ENCODE peak calls at places on chromosome 1, in nine cellular contexts. D, C, J, O, P, X, G, Q and A are unnamed samples. For H3K9me3, the result is how much of the 10 kb centered on the place peaks cover.

GRCh38 chr1:155272466-155273133 is 704 bp downstream of the CLK2 start:
- DNase-seq in P (no peak), D (peak), O (no peak), J (no peak), X (no peak), C (no peak), Q (no peak), G (no peak), A (no peak)

GRCh38 chr1:46341222-46342083 is 846 bp downstream of the NSUN4 start:
- DNase-seq in G (no peak), D (peak), P (no peak), C (no peak), J (no peak), Q (no peak), X (no peak), O (no peak), A (no peak)

GRCh38 chr1:201732351-201732750 is 96.6 kb upstream of the IPO9 start:
- DNase-seq in D (no peak), X (no peak), J (no peak), Q (no peak), O (no peak), P (no peak), G (no peak), C (no peak), A (no peak)

GRCh38 chr1:48978413-48978812 is 201.7 kb upstream of the BEND5 start:
- DNase-seq in Q (no peak), P (no peak), G (no peak), X (no peak), O (no peak), J (no peak), D (no peak), C (no peak), A (no peak)

GRCh38 chr1:57115030-57115614 is 149.3 kb upstream of the C8B start:
- DNase-seq in X (no peak), P (no peak), J (no peak), O (no peak), D (no peak), G (no peak), C (no peak), Q (no peak), A (no peak)

GRCh38 chr1:204591473-204592090 is 75.4 kb downstream of the MDM4 start:
- DNase-seq in O (no peak), J (no peak), C (no peak), G (no peak), Q (no peak), P (no peak), D (no peak), X (no peak), A (no peak)

GRCh38 chr1:245869847-245870246 is 637.2 kb downstream of the SMYD3 start:
- DNase-seq in D (no peak), O (no peak), G (no peak), C (no peak), Q (no peak), X (no peak), J (no peak), P (no peak), A (no peak)

GRCh38 chr1:22572778-22573177 is 9.5 kb downstream of the EPHA8 start:
- DNase-seq in O (no peak), J (no peak), G (no peak), D (no peak), P (no peak), X (no peak), C (no peak), Q (no peak), A (no peak)

GRCh38 chr1:204391629-204392028 is 20.0 kb downstream of the PPP1R15B start:
- DNase-seq in P (no peak), C (no peak), G (no peak), J (no peak), Q (no peak), D (no peak), X (no peak), O (no peak), A (no peak)

GRCh38 chr1:28982198-28982597 is 67.8 kb downstream of the EPB41 start:
- DNase-seq in Q (no peak), P (no peak), O (no peak), X (no peak), C (no peak), G (no peak), J (no peak), D (no peak), A (no peak)

GRCh38 chr1:33060579-33061083 is 20.3 kb upstream of the AZIN2 start:
- DNase-seq in C (no peak), D (no peak), X (peak), Q (no peak), O (no peak), G (no peak), J (peak), P (no peak), A (peak)

GRCh38 chr1:33057095-33057494 is 20.4 kb upstream of the AK2 start:
- DNase-seq in Q (no peak), J (no peak), D (no peak), P (no peak), O (no peak), C (no peak), X (no peak), G (no peak), A (no peak)

GRCh38 chr1:33065301-33065700 is 15.7 kb upstream of the AZIN2 start:
- DNase-seq in O (no peak), D (no peak), J (no peak), P (no peak), X (no peak), C (no peak), G (no peak), Q (no peak), A (no peak)

GRCh38 chr1:33056426-33056825 is 19.7 kb upstream of the AK2 start:
- DNase-seq in C (no peak), P (no peak), X (no peak), D (no peak), J (no peak), Q (no peak), G (no peak), O (no peak), A (no peak)

GRCh38 chr1:33061827-33062226 is 19.1 kb upstream of the AZIN2 start:
- DNase-seq in X (no peak), P (no peak), J (no peak), D (no peak), Q (no peak), C (no peak), G (no peak), O (no peak), A (no peak)
- H3K9me3 ChIP-seq in X (under half), P (under half), J (under half), D (under half), Q (under half), C (under half), G (under half), O (under half), A (under half)

GRCh38 chr1:3184666-3185065 is 115.7 kb downstream of the PRDM16 start:
- DNase-seq in C (no peak), D (no peak), X (no peak), G (no peak), Q (no peak), J (no peak), O (no peak), P (no peak), A (no peak)

GRCh38 chr1:3186526-3186921 is 117.5 kb downstream of the PRDM16 start:
- DNase-seq in C (no peak), O (peak), G (peak), X (peak), P (no peak), D (peak), Q (no peak), J (peak), A (peak)

GRCh38 chr1:3188150-3188971 is 119.4 kb downstream of the PRDM16 start:
- DNase-seq in P (no peak), D (no peak), J (no peak), X (no peak), C (no peak), Q (no peak), O (no peak), G (peak), A (peak)

GRCh38 chr1:3187415-3188149 is 118.6 kb downstream of the PRDM16 start:
- DNase-seq in G (no peak), P (no peak), C (no peak), J (no peak), O (no peak), D (no peak), Q (no peak), X (no peak), A (no peak)

GRCh38 chr1:3185896-3186525 is 117.0 kb downstream of the PRDM16 start:
- DNase-seq in J (no peak), C (no peak), Q (no peak), D (no peak), O (no peak), P (no peak), G (no peak), X (no peak), A (no peak)
- H3K9me3 ChIP-seq in J (under half), C (under half), Q (under half), D (under half), O (under half), P (under half), G (under half), X (under half), A (under half)

DNA sequence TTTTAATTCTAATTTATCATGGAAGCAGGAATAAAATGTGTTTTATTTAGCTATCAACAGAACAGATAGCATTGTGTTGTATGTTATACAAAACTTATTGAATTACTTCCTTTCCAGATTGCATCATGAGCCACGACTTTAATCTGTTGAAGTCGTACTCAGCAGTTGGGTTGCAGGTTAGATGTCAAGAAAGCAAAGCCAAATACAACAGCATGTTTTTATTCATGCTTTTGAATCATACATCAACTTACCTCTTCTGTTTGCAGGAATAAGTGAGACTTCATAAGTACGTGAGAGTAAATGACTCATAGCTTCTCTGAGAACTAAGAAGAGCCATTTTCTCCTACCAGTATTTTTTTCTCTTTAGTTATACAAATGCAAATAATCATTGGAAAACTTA is 110.8 kb upstream of the ADGRL4 start:
- DNase-seq in D (no peak), O (no peak), X (no peak), C (no peak), P (no peak), G (no peak), Q (no peak), J (no peak), A (no peak)
- H3K9me3 ChIP-seq in D (under half), O (under half), X (under half), C (under half), P (under half), G (under half), Q (under half), J (under half), A (under half)

DNA sequence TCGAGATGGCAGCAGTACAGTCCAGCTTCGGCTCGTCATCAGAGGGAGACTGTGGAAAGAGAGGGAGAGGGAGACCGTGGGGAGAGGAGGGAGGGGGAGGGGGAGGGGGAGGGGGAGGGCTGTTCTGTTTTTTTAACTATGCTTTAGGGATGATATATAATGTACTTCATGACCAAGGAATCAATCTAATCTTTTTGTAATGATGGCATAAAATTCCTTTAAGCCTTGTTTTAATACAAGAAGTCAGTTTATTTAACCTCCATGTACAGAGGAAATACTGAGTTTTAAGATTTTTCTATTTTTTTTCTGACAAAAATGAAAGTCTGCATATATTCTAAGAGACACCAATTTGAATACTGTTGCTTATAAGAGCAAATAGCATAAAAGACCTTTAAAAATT is 41.9 kb downstream of the PTBP2 start:
- DNase-seq in D (no peak), P (no peak), Q (no peak), X (no peak), O (no peak), C (no peak), G (no peak), J (no peak), A (no peak)
- H3K9me3 ChIP-seq in D (under half), P (under half), Q (under half), X (under half), O (under half), C (under half), G (under half), J (under half), A (under half)

DNA sequence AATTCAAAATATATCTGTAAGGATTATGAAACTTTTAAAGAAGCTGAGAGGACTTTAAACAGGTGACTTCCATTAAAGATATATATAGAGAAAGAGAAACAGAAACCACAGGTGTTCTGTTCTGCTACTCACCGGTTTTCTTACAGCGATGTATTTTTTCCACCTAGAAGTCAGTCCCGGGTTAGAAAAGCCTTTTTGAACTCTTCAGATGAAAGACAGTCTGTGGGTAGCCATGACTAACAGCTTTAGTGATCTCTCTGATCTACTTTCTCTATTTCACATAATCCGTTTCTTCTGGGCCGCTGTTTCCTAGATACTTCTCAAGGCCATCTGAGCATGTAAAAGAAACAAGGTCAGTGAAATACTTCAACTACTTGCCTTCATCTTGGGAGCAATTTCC is 25.1 kb downstream of the WDR64 start:
- DNase-seq in J (no peak), P (no peak), O (no peak), D (no peak), C (no peak), Q (no peak), G (no peak), X (no peak), A (no peak)
- H3K9me3 ChIP-seq in J (under half), P (under half), O (under half), D (under half), C (under half), Q (under half), G (under half), X (under half), A (under half)